ENCODE peak calls at places on chromosomes 3 and 15, in seven cellular contexts. One of them, this sample, is unnamed.

GRCh38 chr3:184016169-184016570 is 1.5 kb downstream of the ABCC5 start:
- DNase-seq in germinal center: no peak
- DNase-seq in stimulated activated CD4-positive, alpha-beta T cell treated with anti-CD3 and anti-CD28 coated beads, Interleukin-2, amount 100 ng/mL, for 48 hours: no peak
- DNase-seq in HT-29: no peak
- DNase-seq in pancreas: no peak
- DNase-seq in A172: no peak
- DNase-seq in NCI-H1417: no peak
- DNase-seq in this sample: no peak

GRCh38 chr3:54213910-54214309 is 91.6 kb downstream of the CACNA2D3 start:
- DNase-seq in HT-29: no peak
- DNase-seq in pancreas: no peak
- DNase-seq in A172: peak; percentile 79
- DNase-seq in NCI-H1417: no peak
- DNase-seq in germinal center: no peak
- DNase-seq in stimulated activated CD4-positive, alpha-beta T cell treated with anti-CD3 and anti-CD28 coated beads, Interleukin-2, amount 100 ng/mL, for 48 hours: no peak
- DNase-seq in this sample: no peak

GRCh38 chr3:105967117-105967516 is 98.3 kb upstream of the CBLB start:
- DNase-seq in stimulated activated CD4-positive, alpha-beta T cell treated with anti-CD3 and anti-CD28 coated beads, Interleukin-2, amount 100 ng/mL, for 48 hours: no peak
- DNase-seq in pancreas: no peak
- DNase-seq in NCI-H1417: no peak
- DNase-seq in HT-29: peak; percentile 72
- DNase-seq in A172: peak; percentile 67
- DNase-seq in germinal center: no peak
- DNase-seq in this sample: no peak

GRCh38 chr3:109532257-109533216 is 195.2 kb upstream of the DPPA4 start:
- DNase-seq in germinal center: no peak
- DNase-seq in HT-29: peak; percentile 82
- DNase-seq in A172: peak; percentile 82
- DNase-seq in stimulated activated CD4-positive, alpha-beta T cell treated with anti-CD3 and anti-CD28 coated beads, Interleukin-2, amount 100 ng/mL, for 48 hours: peak; percentile 13
- DNase-seq in pancreas: peak; percentile 15
- DNase-seq in NCI-H1417: peak; percentile 10
- DNase-seq in this sample: no peak

GRCh38 chr15:36332301-36332700 is 247.1 kb upstream of the CDIN1 start:
- DNase-seq in stimulated activated CD4-positive, alpha-beta T cell treated with anti-CD3 and anti-CD28 coated beads, Interleukin-2, amount 100 ng/mL, for 48 hours: no peak
- DNase-seq in pancreas: no peak
- DNase-seq in NCI-H1417: no peak
- DNase-seq in HT-29: no peak
- DNase-seq in A172: peak; percentile 77
- DNase-seq in germinal center: no peak
- DNase-seq in this sample: no peak

GRCh38 chr15:60932051-60932915 is 296.8 kb downstream of the RORA start:
- DNase-seq in stimulated activated CD4-positive, alpha-beta T cell treated with anti-CD3 and anti-CD28 coated beads, Interleukin-2, amount 100 ng/mL, for 48 hours: peak; percentile 36
- DNase-seq in pancreas: no peak
- DNase-seq in NCI-H1417: no peak
- DNase-seq in HT-29: peak; percentile 95
- DNase-seq in A172: peak; percentile 89
- DNase-seq in germinal center: no peak
- DNase-seq in this sample: no peak

GRCh38 chr15:31162721-31163510 is 61.4 kb upstream of the TRPM1 start:
- DNase-seq in germinal center: no peak
- DNase-seq in HT-29: no peak
- DNase-seq in pancreas: no peak
- DNase-seq in A172: no peak
- DNase-seq in NCI-H1417: no peak
- DNase-seq in stimulated activated CD4-positive, alpha-beta T cell treated with anti-CD3 and anti-CD28 coated beads, Interleukin-2, amount 100 ng/mL, for 48 hours: no peak
- DNase-seq in this sample: no peak

GRCh38 chr3:65623362-65623761 is 415.4 kb downstream of the MAGI1 start:
- DNase-seq in pancreas: no peak
- DNase-seq in NCI-H1417: no peak
- DNase-seq in germinal center: no peak
- DNase-seq in A172: no peak
- DNase-seq in HT-29: no peak
- DNase-seq in stimulated activated CD4-positive, alpha-beta T cell treated with anti-CD3 and anti-CD28 coated beads, Interleukin-2, amount 100 ng/mL, for 48 hours: no peak
- DNase-seq in this sample: no peak

GRCh38 chr15:89399070-89399389 is 64.4 kb upstream of the POLG start:
- DNase-seq in stimulated activated CD4-positive, alpha-beta T cell treated with anti-CD3 and anti-CD28 coated beads, Interleukin-2, amount 100 ng/mL, for 48 hours: no peak
- DNase-seq in HT-29: no peak
- DNase-seq in pancreas: no peak
- DNase-seq in germinal center: no peak
- DNase-seq in A172: no peak
- DNase-seq in NCI-H1417: no peak
- DNase-seq in this sample: no peak

GRCh38 chr15:84816694-84817460 is at the start of gene ALPK3:
- DNase-seq in stimulated activated CD4-positive, alpha-beta T cell treated with anti-CD3 and anti-CD28 coated beads, Interleukin-2, amount 100 ng/mL, for 48 hours: no peak
- DNase-seq in pancreas: peak; percentile 60
- DNase-seq in germinal center: no peak
- DNase-seq in NCI-H1417: no peak
- DNase-seq in A172: no peak
- DNase-seq in HT-29: peak; percentile 84
- DNase-seq in this sample: peak; percentile 80

GRCh38 chr15:37014137-37014536 is 86.2 kb downstream of the MEIS2 start:
- DNase-seq in NCI-H1417: no peak
- DNase-seq in pancreas: no peak
- DNase-seq in A172: no peak
- DNase-seq in stimulated activated CD4-positive, alpha-beta T cell treated with anti-CD3 and anti-CD28 coated beads, Interleukin-2, amount 100 ng/mL, for 48 hours: no peak
- DNase-seq in germinal center: no peak
- DNase-seq in HT-29: no peak
- DNase-seq in this sample: no peak

GRCh38 chr15:77838061-77838460 is 205.3 kb upstream of the LINGO1 start:
- DNase-seq in HT-29: no peak
- DNase-seq in pancreas: no peak
- DNase-seq in NCI-H1417: no peak
- DNase-seq in stimulated activated CD4-positive, alpha-beta T cell treated with anti-CD3 and anti-CD28 coated beads, Interleukin-2, amount 100 ng/mL, for 48 hours: no peak
- DNase-seq in germinal center: no peak
- DNase-seq in A172: peak; percentile 36
- DNase-seq in this sample: peak; percentile 27

GRCh38 chr15:74525946-74526345 is 15.1 kb upstream of the ARID3B start:
- DNase-seq in pancreas: no peak
- DNase-seq in A172: peak; percentile 83
- DNase-seq in stimulated activated CD4-positive, alpha-beta T cell treated with anti-CD3 and anti-CD28 coated beads, Interleukin-2, amount 100 ng/mL, for 48 hours: no peak
- DNase-seq in NCI-H1417: no peak
- DNase-seq in germinal center: no peak
- DNase-seq in HT-29: no peak
- DNase-seq in this sample: no peak

This sample was measured in left lung.